ENCODE peak calls at places on chromosomes 11 and 22, in nine cellular contexts. X is GM04504; Q is DMS53; V is SK-N-SH; U is activated CD4-positive, CD25-positive, alpha-beta regulatory T cell treated with anti-CD3 and anti-CD28 coated beads, Interleukin-2, amount 50 U/mL, for 16 hours; W is activated T-helper 1 cell treated with anti-CD3 and anti-CD28 coated beads, Interleukin-12 subunit alpha, Interleukin-12 subunit beta, Interleukin-2, Interleukin-4 antibody, amounts not matched to agents 30 ng/mL and 10 ng/mL and 1 ng/mL, durations not matched to agents 14 hours and 24 hours and 36 hours; G is GM03348; K is H4; Y is NCI-H748 treated with DMSO at 0.1 percent for 48 hours. N is an unnamed sample.

GRCh38 chr22:41904450-41905410 is 10.1 kb downstream of the SHISA8 start:
- DNase-seq in X (no peak), Y (no peak), Q (no peak), G (no peak), V (no peak), K (no peak), U (no peak), W (no peak), N (no peak)

GRCh38 chr22:42939941-42940653 is 74.9 kb downstream of the PACSIN2 start:
- DNase-seq in X (no peak), Y (peak), W (no peak), Q (peak), K (peak), V (no peak), G (peak), U (no peak), N (no peak)

GRCh38 chr11:134118016-134118415 is 49.1 kb downstream of the JAM3 start:
- DNase-seq in G (no peak), W (no peak), X (no peak), V (no peak), K (no peak), Q (peak), Y (no peak), U (no peak), N (no peak)

GRCh38 chr11:126197277-126197939 is 14.0 kb downstream of the RPUSD4 start:
- DNase-seq in V (no peak), W (no peak), Y (no peak), Q (peak), G (no peak), X (no peak), K (no peak), U (no peak), N (no peak)

GRCh38 chr11:46800177-46800576 is 45.9 kb downstream of the CKAP5 start:
- DNase-seq in X (no peak), Y (no peak), W (no peak), K (no peak), G (no peak), U (no peak), V (no peak), Q (no peak), N (no peak)

GRCh38 chr11:2908130-2908529 is 21.1 kb downstream of the PHLDA2 start:
- DNase-seq in V (no peak), W (no peak), Q (no peak), U (no peak), G (no peak), Y (no peak), X (no peak), K (no peak), N (no peak)

GRCh38 chr22:50200333-50201190 is at the start of gene SELENOO:
- DNase-seq in U (peak), W (peak), Y (peak), K (peak), G (peak), Q (peak), X (peak), V (peak), N (peak)

GRCh38 chr11:1511937-1512496 is 25.4 kb upstream of the MOB2 start:
- DNase-seq in Y (no peak), K (no peak), U (no peak), V (no peak), X (no peak), G (no peak), W (no peak), Q (no peak), N (peak)

GRCh38 chr11:2301631-2302272 is at the start of the genes C11orf21 and TSPAN32:
- DNase-seq in X (no peak), Y (no peak), G (peak), V (no peak), U (peak), K (peak), Q (no peak), W (peak), N (peak)

GRCh38 chr11:117796456-117797428 is at the start of gene DSCAML1:
- DNase-seq in X (no peak), Q (peak), U (no peak), Y (no peak), W (peak), K (no peak), V (peak), G (peak), N (peak)